ENCODE peak calls at places on chromosomes 16 and 17, in four cellular contexts. One of them, this sample, is unnamed.

GRCh38 chr17:56174421-56174820 is 21.1 kb downstream of the ANKFN1 start:
- DNase-seq in HCT116: no peak
- DNase-seq in HepG2: no peak
- DNase-seq in K562: no peak
- DNase-seq in this sample: no peak

GRCh38 chr17:5413682-5414081 is 5.8 kb downstream of the NUP88 start:
- DNase-seq in HCT116: peak; percentile 73
- DNase-seq in HepG2: no peak
- DNase-seq in K562: no peak
- DNase-seq in this sample: peak; percentile 95

GRCh38 chr16:56617212-56618085 is 8.1 kb upstream of the MT1E start:
- DNase-seq in HCT116: no peak
- DNase-seq in HepG2: no peak
- DNase-seq in K562: no peak
- DNase-seq in this sample: no peak

GRCh38 chr16:55437627-55438026 is 41.4 kb upstream of the MMP2 start:
- DNase-seq in HCT116: no peak
- DNase-seq in HepG2: no peak
- DNase-seq in K562: no peak
- DNase-seq in this sample: no peak

GRCh38 chr16:68446941-68447675 is 1.2 kb downstream of the SMPD3 start:
- DNase-seq in HCT116: no peak
- DNase-seq in HepG2: no peak
- DNase-seq in K562: no peak
- DNase-seq in this sample: no peak

GRCh38 chr17:509316-509715 is 156.7 kb upstream of the RPH3AL start:
- DNase-seq in HCT116: no peak
- DNase-seq in HepG2: no peak
- DNase-seq in K562: no peak
- DNase-seq in this sample: no peak

GRCh38 chr17:2872282-2872681 is 76.0 kb downstream of the RAP1GAP2 start:
- DNase-seq in HCT116: no peak
- DNase-seq in HepG2: no peak
- DNase-seq in K562: no peak
- DNase-seq in this sample: no peak

GRCh38 chr16:48501516-48502377 is 108.2 kb downstream of the N4BP1 start:
- DNase-seq in HCT116: peak; percentile 12
- DNase-seq in HepG2: no peak
- DNase-seq in K562: peak; percentile 25
- DNase-seq in this sample: no peak

GRCh38 chr16:72740346-72740745 is 307.6 kb downstream of the ZFHX3 start:
- DNase-seq in HCT116: no peak
- DNase-seq in HepG2: no peak
- DNase-seq in K562: no peak
- DNase-seq in this sample: no peak

GRCh38 chr16:49499018-49499785 is 125.6 kb downstream of the C16orf78 start:
- DNase-seq in HCT116: no peak
- DNase-seq in HepG2: no peak
- DNase-seq in K562: no peak
- DNase-seq in this sample: no peak

GRCh38 chr16:57471209-57471608 is 8.7 kb downstream of the POLR2C start:
- DNase-seq in HCT116: no peak
- DNase-seq in HepG2: no peak
- DNase-seq in K562: no peak
- DNase-seq in this sample: no peak

GRCh38 chr17:45759761-45760160 is 24.4 kb upstream of the CRHR1 start:
- DNase-seq in HCT116: peak; percentile 52
- DNase-seq in HepG2: no peak
- DNase-seq in K562: peak; percentile 44
- DNase-seq in this sample: no peak

GRCh38 chr17:43713494-43714162 is 45.0 kb downstream of the SOST start:
- DNase-seq in HCT116: no peak
- DNase-seq in HepG2: no peak
- DNase-seq in K562: no peak
- DNase-seq in this sample: no peak

DNA sequence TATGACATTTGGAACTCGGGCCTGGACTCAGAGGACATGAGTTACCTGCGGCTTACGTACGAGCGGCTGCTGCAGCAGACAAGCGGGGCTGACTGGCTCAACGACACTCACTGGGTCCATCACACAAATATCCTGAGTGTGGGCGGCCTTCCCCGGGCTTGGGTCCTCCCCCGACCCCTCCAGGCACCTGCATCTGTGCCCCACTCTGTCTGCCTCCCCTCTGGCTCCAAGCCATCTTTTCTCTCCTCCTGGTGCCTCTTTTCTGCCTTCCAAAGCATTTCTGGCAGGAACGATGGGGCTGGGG is 5.0 kb upstream of the HSD3B7 start:
- DNase-seq in HCT116: no peak
- DNase-seq in HepG2: no peak
- DNase-seq in K562: no peak
- DNase-seq in this sample: no peak
- H3K36me3 ChIP-seq in HCT116: peaks cover 11% of the 10 kb centered on the region
- H3K36me3 ChIP-seq in HepG2: peaks cover 83% of the 10 kb centered on the region
- H3K36me3 ChIP-seq in K562: peaks cover 91% of the 10 kb centered on the region
- H3K36me3 ChIP-seq in this sample: peaks cover 3% of the 10 kb centered on the region

DNA sequence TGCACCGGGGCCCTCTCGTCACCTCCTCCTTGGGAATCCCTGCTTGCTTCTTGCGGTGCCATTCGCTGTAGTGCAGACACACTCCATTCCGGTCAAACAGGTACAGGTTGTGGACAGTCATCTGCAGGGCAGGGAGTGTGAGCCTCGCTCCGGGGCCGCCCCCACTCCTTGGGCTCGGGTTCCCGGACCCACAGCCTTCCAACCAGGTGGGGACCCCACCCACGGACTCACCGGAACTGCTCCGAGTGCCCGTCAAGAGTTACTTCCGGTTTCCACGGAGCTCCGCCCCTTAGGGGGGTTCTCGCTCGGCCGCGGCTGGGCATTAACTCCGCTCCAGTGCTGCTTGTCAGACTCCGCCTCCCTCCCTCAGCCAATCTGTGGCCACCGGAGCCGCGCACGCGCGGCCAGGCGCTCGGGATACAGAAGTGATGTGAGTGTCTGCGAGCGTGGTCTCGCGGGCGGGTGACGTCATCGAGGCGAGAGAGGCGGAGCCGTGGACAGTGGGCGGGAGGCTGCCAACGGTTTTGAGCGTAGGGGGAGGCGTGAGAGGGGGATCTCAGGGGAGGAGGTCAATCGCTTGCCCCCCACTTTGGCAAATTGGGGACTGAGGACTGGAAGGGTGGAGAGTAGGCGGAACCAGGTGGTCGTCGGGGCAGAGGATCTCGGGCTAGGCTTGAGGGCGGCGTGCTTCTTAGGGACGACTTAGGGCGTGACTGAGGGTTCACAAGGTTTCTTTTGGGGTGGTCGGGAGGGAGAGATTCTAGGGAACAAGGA is at the start of the genes CNTROB and TRAPPC1:
- DNase-seq in HCT116: peak; percentile 97
- DNase-seq in HepG2: peak; percentile 97
- DNase-seq in K562: peak; percentile 95
- DNase-seq in this sample: peak; percentile 96
- TF ChIP-seq REST in HCT116: no peak
- TF ChIP-seq REST in HepG2: no peak
- TF ChIP-seq REST in K562: no peak
- TF ChIP-seq REST in this sample: no peak

GRCh38 chr17:39792523-39793221 is 54.9 kb downstream of the GRB7 start:
- DNase-seq in HCT116: no peak
- DNase-seq in HepG2: no peak
- DNase-seq in K562: no peak
- DNase-seq in this sample: no peak

GRCh38 chr17:39791296-39791992 is 53.7 kb downstream of the GRB7 start:
- DNase-seq in HCT116: no peak
- DNase-seq in HepG2: no peak
- DNase-seq in K562: no peak
- DNase-seq in this sample: no peak

GRCh38 chr17:39793473-39793872 is 55.7 kb downstream of the GRB7 start:
- DNase-seq in HCT116: no peak
- DNase-seq in HepG2: no peak
- DNase-seq in K562: no peak
- DNase-seq in this sample: no peak

GRCh38 chr17:39799395-39799794 is 61.7 kb downstream of the GRB7 start:
- DNase-seq in HCT116: no peak
- DNase-seq in HepG2: no peak
- DNase-seq in K562: no peak
- DNase-seq in this sample: no peak

DNA sequence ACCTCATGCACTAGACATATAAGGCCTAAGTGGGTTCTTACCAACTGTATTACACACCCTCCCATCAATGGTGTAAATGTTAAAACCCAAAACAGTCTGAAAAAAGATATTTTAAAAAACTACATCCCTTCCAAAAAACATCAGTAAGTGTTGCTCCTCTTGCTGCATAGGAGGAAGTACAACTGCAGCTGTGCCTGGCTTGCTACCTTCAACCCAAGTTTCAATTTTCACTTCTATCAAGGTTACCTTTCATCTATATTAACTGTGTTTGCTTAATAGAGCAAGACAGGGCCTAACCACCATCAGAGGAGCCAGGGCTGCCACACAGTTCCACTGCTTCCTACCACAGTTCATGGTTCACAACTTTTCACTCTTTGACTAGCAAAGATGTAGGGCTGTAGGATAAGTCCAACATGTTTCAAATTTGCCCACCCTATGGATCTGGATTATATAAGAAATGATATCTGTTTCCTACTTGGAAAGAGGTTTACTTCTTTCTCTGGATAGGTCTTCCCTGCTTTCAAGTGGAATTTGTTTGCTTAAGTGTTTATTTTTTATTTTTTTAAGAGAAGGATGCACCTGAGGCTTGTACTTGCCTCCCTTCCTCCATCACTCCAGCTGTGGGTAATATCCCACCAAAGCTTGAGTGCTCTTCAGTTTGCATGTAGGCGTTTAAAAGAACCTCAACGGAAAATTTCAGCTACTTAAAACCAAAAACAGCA is 56.7 kb downstream of the GRB7 start:
- DNase-seq in HCT116: no peak
- DNase-seq in HepG2: no peak
- DNase-seq in K562: no peak
- DNase-seq in this sample: no peak
- TF ChIP-seq TCF7L2 in HCT116: no peak
- TF ChIP-seq TCF7L2 in HepG2: no peak
- TF ChIP-seq TCF7L2 in K562: no peak
- TF ChIP-seq TCF7L2 in this sample: no peak

GRCh38 chr16:2460916-2461315 is 1.0 kb downstream of the TEDC2 start:
- DNase-seq in HCT116: no peak
- DNase-seq in HepG2: no peak
- DNase-seq in K562: no peak
- DNase-seq in this sample: no peak
- H3K36me3 ChIP-seq in HCT116: peaks cover 9% of the 10 kb centered on the region
- H3K36me3 ChIP-seq in HepG2: peaks cover 14% of the 10 kb centered on the region
- H3K36me3 ChIP-seq in K562: peaks cover 52% of the 10 kb centered on the region
- H3K36me3 ChIP-seq in this sample: no peaks in the 10 kb centered on the region

GRCh38 chr17:80738406-80738805 is 193.8 kb downstream of the RPTOR start:
- DNase-seq in HCT116: no peak
- DNase-seq in HepG2: no peak
- DNase-seq in K562: no peak
- DNase-seq in this sample: no peak

GRCh38 chr17:80738987-80739730 is 194.5 kb downstream of the RPTOR start:
- DNase-seq in HCT116: no peak
- DNase-seq in HepG2: no peak
- DNase-seq in K562: no peak
- DNase-seq in this sample: no peak

GRCh38 chr17:80742091-80742490 is 197.5 kb downstream of the RPTOR start:
- DNase-seq in HCT116: no peak
- DNase-seq in HepG2: no peak
- DNase-seq in K562: no peak
- DNase-seq in this sample: no peak

GRCh38 chr17:80738020-80738380 is 193.4 kb downstream of the RPTOR start:
- DNase-seq in HCT116: no peak
- DNase-seq in HepG2: no peak
- DNase-seq in K562: no peak
- DNase-seq in this sample: no peak

GRCh38 chr17:80737106-80738019 is 192.7 kb downstream of the RPTOR start:
- DNase-seq in HCT116: no peak
- DNase-seq in HepG2: no peak
- DNase-seq in K562: no peak
- DNase-seq in this sample: no peak
- TF ChIP-seq REST in HCT116: no peak
- TF ChIP-seq REST in HepG2: no peak
- TF ChIP-seq REST in K562: no peak
- TF ChIP-seq REST in this sample: no peak

GRCh38 chr17:81400154-81400938 is 5.1 kb downstream of the BAHCC1 start:
- DNase-seq in HCT116: no peak
- DNase-seq in HepG2: no peak
- DNase-seq in K562: peak; percentile 60
- DNase-seq in this sample: no peak

GRCh38 chr17:81402530-81402941 is 7.3 kb downstream of the BAHCC1 start:
- DNase-seq in HCT116: no peak
- DNase-seq in HepG2: no peak
- DNase-seq in K562: no peak
- DNase-seq in this sample: no peak

GRCh38 chr17:81403040-81403467 is 7.8 kb downstream of the BAHCC1 start:
- DNase-seq in HCT116: no peak
- DNase-seq in HepG2: no peak
- DNase-seq in K562: no peak
- DNase-seq in this sample: no peak

GRCh38 chr17:81400939-81401726 is 5.9 kb downstream of the BAHCC1 start:
- DNase-seq in HCT116: no peak
- DNase-seq in HepG2: no peak
- DNase-seq in K562: no peak
- DNase-seq in this sample: no peak

DNA sequence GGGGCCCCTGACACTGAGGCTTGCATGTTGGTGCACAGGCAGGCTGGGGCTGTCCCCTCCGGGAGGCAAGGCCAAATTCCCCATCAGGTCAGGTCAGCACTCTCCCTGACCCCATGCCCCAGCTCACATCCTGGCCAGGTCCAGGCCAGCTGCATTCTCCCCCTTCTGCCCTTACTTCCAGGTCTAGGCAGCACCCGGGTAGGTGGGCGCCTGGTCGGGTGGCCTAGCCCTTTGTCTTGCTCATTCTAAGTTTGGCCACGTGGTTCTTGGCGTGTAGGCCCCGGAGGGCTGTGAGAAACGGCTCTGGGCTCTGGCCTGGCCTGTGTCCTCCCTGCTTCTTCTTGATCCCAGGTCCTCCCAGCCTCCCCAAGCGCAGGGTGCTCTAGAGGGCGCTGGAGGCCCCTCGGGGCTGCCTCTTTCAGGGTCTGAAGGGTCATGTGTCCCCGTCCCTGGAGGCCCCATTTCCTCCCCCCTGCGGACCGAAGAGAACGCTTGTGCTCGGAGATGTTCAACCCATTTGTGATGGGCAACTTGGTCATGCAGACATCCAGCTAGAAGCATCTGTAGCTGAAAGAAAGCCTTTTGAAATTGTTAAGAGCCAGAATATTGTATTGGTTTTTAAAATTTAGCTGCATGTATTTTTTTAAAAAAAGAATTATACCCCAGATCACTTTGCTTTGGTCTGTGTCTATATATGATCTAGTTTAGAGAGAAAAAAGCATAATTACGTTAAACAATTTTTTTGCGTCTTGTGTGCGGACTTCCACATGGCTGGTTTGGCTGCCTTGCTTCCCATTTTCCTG is 6.7 kb downstream of the BAHCC1 start:
- DNase-seq in HCT116: no peak
- DNase-seq in HepG2: no peak
- DNase-seq in K562: peak; percentile 53
- DNase-seq in this sample: no peak
- TF ChIP-seq TCF7L2 in HCT116: no peak
- TF ChIP-seq TCF7L2 in HepG2: no peak
- TF ChIP-seq TCF7L2 in K562: no peak
- TF ChIP-seq TCF7L2 in this sample: no peak

This sample was measured in Panc1.